ENCODE peak calls at places on chromosome 1, in four cellular contexts. M, C, F and E are unnamed samples. For H3K4me1 and H3K9me3, the result is how much of the 10 kb centered on the place peaks cover.

GRCh38 chr1:155029513-155030242 is 3.9 kb downstream of the DCST2 start:
- DNase-seq in C (no peak), M (no peak), F (peak), E (no peak)

GRCh38 chr1:54249798-54250497 is 50.0 kb downstream of the MRPL37 start:
- DNase-seq in M (no peak), C (no peak), F (no peak), E (no peak)

GRCh38 chr1:11634759-11635158 is 19.5 kb downstream of the FBXO2 start:
- DNase-seq in F (no peak), M (no peak), C (no peak), E (no peak)

GRCh38 chr1:221715321-221716169 is 26.3 kb downstream of the DUSP10 start:
- DNase-seq in M (no peak), F (no peak), C (no peak), E (no peak)

GRCh38 chr1:199551967-199552565 is 475.4 kb upstream of the NR5A2 start:
- DNase-seq in M (no peak), C (peak), F (no peak), E (no peak)

GRCh38 chr1:90763930-90764329 is 46.8 kb upstream of the BARHL2 start:
- DNase-seq in F (no peak), C (no peak), M (no peak), E (no peak)

GRCh38 chr1:6108937-6109636 is 63.4 kb downstream of the KCNAB2 start:
- DNase-seq in F (no peak), M (no peak), C (peak), E (no peak)

GRCh38 chr1:17437260-17438175 is 2.0 kb downstream of the RCC2 start:
- DNase-seq in M (no peak), F (peak), C (peak), E (peak)

GRCh38 chr1:234616644-234617043 is 6.7 kb upstream of the IRF2BP2 start:
- DNase-seq in C (no peak), F (no peak), M (no peak), E (no peak)

GRCh38 chr1:26993237-26994019 is at the start of gene TRNP1:
- DNase-seq in M (peak), C (peak), F (peak), E (peak)

GRCh38 chr1:76080552-76081093 is 6.1 kb downstream of the ST6GALNAC3 start:
- DNase-seq in M (no peak), F (no peak), C (no peak), E (no peak)

GRCh38 chr1:110176299-110176956 is 26.1 kb downstream of the SLC6A17 start:
- DNase-seq in F (peak), C (no peak), M (no peak), E (peak)

GRCh38 chr1:154999651-155000474 is 2.7 kb upstream of the ZBTB7B start:
- DNase-seq in F (peak), M (no peak), C (peak), E (no peak)

GRCh38 chr1:156488566-156489165 is 11.9 kb downstream of the MEF2D start:
- DNase-seq in F (peak), M (no peak), C (peak), E (no peak)
- H3K4me1 ChIP-seq in F (half or more), M (under half), C (half or more), E (half or more)

GRCh38 chr1:180631766-180632325 is at the start of gene XPR1:
- DNase-seq in C (peak), F (peak), M (peak), E (peak)

GRCh38 chr1:180630408-180631196 is 1.2 kb upstream of the XPR1 start:
- DNase-seq in C (no peak), F (no peak), M (no peak), E (no peak)

GRCh38 chr1:180633092-180634045 is 1.5 kb downstream of the XPR1 start:
- DNase-seq in C (no peak), F (no peak), M (no peak), E (no peak)

GRCh38 chr1:180632326-180633088 is 685 bp downstream of the XPR1 start:
- DNase-seq in F (peak), C (peak), M (peak), E (peak)

DNA sequence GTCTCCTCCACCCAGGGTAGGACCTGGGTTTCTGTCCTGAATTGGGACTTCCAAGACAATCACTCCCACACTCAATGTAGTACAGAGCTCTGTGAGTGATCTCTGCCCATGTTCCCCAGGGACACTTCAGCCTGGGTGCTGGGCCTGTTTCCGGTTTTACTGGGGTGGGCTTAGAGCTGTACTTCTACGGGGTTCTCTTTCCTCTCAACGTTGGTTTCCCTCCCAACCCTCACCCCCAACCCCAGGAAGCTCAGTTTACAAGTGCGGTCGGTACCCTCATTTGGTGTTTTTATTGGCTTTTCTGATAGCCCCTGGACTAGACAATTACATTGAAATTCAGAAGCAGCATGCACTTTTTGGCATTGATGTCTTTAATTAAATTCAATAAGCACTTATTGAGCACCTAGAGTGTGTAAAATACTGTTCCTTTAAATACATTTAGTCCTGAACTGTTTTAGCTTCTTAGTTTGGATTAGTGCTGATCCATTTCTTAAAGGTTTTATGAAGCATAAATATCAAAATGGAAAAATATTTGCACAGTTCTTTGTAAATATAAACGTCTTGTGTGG is 541 bp upstream of the XPR1 start:
- DNase-seq in M (no peak), F (no peak), C (no peak), E (no peak)
- H3K27ac ChIP-seq in M (peak), F (peak), C (no peak), E (peak)

GRCh38 chr1:94688646-94689045 is 131.5 kb upstream of the SLC44A3 start:
- DNase-seq in C (no peak), F (no peak), M (no peak), E (no peak)
- H3K9me3 ChIP-seq in C (under half), F (under half), M (under half), E (under half)

DNA sequence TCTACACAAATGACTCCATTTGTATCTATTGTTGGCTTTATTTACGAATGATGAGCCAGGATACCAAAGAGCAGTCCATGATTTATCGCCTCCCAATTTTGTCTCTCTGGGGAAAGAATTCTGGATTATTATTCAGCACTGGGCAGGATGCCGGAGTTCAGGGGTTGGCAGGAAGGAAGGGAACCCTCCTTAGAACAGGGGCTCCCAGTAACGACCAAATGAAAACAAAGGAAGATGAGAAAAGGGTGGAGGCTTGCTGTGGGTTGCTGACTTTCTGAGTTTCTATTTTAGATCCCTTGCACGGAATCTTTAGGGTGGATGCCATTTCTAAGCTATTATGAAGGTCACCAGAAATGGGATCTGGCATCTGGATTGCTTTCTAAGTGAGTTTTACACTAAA is 231.3 kb upstream of the LYPLAL1 start:
- DNase-seq in F (peak), M (no peak), C (no peak), E (peak)
- H3K4me1 ChIP-seq in F (under half), M (under half), C (under half), E (under half)

GRCh38 chr1:32898958-32899357 is 2.2 kb downstream of the TMEM54 start:
- DNase-seq in F (no peak), M (peak), C (no peak), E (no peak)
- H3K27ac ChIP-seq in F (no peak), M (no peak), C (no peak), E (no peak)

GRCh38 chr1:239955431-239955830 is 136.3 kb upstream of the FMN2 start:
- DNase-seq in F (no peak), C (no peak), M (no peak), E (no peak)
- H3K9me3 ChIP-seq in F (under half), C (under half), M (under half), E (under half)

GRCh38 chr1:149993181-149993580 is 17.3 kb downstream of the OTUD7B start:
- DNase-seq in M (no peak), F (no peak), C (no peak), E (no peak)
- H3K4me1 ChIP-seq in M (under half), F (under half), C (under half), E (half or more)

GRCh38 chr1:174966000-174966572 is 33.7 kb upstream of the CACYBP start:
- DNase-seq in F (no peak), M (no peak), C (no peak), E (no peak)

GRCh38 chr1:174963547-174964125 is 36.1 kb upstream of the CACYBP start:
- DNase-seq in M (no peak), F (no peak), C (peak), E (no peak)

GRCh38 chr1:174967845-174968705 is 31.7 kb upstream of the CACYBP start:
- DNase-seq in F (no peak), C (peak), M (no peak), E (no peak)

GRCh38 chr1:174964261-174964984 is 35.3 kb upstream of the CACYBP start:
- DNase-seq in F (no peak), M (no peak), C (peak), E (no peak)

DNA sequence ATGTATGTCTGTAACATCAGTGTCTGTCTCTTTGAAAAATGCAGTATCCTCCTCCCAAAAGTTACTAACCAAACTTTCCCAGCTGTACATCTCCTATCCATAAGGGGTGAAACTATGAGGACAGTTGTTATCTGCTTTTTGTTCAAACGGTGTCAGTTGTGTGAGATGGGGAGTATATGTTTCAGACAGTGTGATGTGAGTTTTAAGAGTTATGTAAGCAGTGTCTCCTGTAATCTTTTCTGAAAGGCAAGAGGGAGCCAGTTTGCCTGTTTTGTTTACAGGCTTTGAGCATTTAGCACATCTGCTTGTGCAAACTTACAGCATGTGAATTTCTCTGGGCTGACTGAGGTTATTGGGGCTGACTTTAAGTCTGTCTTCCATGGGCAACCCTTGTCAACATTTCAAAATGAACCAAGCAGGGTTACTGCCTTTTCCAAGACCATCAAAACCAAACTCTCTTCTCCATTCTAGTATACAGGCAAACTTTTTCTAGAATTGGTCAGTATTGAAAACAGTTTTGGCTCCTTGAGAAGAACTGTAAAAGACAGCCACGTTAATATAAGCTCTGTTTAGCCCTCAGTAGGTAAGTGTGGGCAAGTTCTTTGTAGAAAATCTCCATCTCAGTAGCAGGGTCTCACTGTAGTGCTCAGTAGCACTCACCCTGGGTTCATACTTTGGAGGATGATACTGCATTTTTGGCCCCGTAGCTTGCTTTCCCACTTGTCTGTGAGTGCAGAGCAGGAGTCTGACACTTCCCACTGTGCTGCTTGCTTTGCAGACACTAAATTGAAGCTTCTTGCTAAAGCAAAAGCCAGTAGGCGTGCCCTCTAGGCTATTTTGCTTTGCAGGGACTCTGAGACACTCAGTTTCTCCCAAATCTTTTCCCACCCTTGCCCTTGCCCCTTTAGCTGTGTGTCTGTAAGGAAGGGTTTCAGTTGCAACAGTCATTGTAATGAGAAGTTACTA is 34.5 kb upstream of the CACYBP start:
- DNase-seq in C (peak), M (no peak), F (peak), E (no peak)
- H3K27ac ChIP-seq in C (peak), M (peak), F (peak), E (peak)

GRCh38 chr1:175268720-175269119 is 76.1 kb upstream of the KIAA0040 start:
- DNase-seq in M (no peak), C (peak), F (no peak), E (no peak)
- H3K9me3 ChIP-seq in M (under half), C (under half), F (under half), E (under half)

DNA sequence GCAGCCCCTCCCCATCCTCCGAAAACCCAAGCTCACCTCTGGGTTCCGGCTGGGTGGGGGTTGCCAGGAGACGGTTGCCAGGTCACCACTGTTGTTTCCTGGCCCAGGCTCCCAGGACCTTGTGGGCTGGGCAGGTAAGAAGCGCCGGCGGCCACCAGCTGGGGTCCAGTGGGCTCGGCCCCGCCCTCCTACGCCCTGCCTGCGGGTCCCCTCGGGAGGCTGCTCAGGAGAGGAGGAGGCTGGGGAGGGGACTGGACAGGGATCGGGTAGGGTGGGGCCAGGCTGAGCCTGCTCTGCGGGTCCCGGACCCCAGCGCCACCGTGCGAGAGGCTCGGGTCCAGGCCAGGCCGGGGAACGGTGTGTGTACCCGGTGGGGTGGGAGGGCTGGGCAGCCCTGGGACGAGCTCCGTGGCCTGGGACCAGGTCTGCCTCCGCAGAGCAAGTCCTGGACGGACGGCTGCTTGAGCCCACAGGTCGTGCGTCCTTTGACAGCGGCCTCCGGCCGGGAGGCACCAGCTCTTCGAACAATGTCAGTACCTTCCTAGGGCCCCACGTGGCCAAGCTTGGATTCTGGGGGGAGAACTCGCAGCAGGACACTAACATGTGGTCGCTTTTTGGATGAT is at the start of gene TTLL10:
- DNase-seq in M (no peak), F (peak), C (no peak), E (peak)
- H3K4me1 ChIP-seq in M (under half), F (under half), C (under half), E (under half)